ENCODE peak calls at places on chromosomes 2 and 18, in eight cellular contexts. D is GM12878, Z is suprapubic skin, T is prostate gland, K is stomach, L is H1, Q is HCT116, F is transverse colon. J is an unnamed sample.

GRCh38 chr2:96409543-96410184 is 74.1 kb downstream of the NCAPH start:
- DNase-seq in D (no peak), Z (no peak), T (peak; percentile 48), K (no peak), L (no peak), Q (no peak), F (no peak), J (no peak)

GRCh38 chr2:52745144-52745543 is 1022.5 kb upstream of the CHAC2 start:
- DNase-seq in D (no peak), Z (no peak), T (no peak), K (no peak), L (no peak), Q (no peak), F (no peak), J (no peak)

GRCh38 chr2:36965196-36965595 is 1.1 kb downstream of the STRN start:
- DNase-seq in D (no peak), Z (no peak), T (no peak), K (no peak), L (no peak), Q (no peak), F (no peak), J (no peak)

GRCh38 chr2:158042666-158043065 is 59.0 kb upstream of the UPP2 start:
- DNase-seq in D (no peak), Z (no peak), T (no peak), K (no peak), L (no peak), Q (no peak), F (no peak), J (no peak)

GRCh38 chr2:132557694-132558093 is 112.3 kb downstream of the LYPD1 start:
- DNase-seq in D (no peak), Z (no peak), T (no peak), K (no peak), L (no peak), Q (no peak), F (no peak), J (no peak)

GRCh38 chr2:190180313-190181065 is 118.0 kb upstream of the MSTN start:
- DNase-seq in D (no peak), Z (peak; percentile 83), T (peak; percentile 35), K (peak; percentile 57), L (peak; percentile 33), Q (peak; percentile 44), F (peak; percentile 82), J (peak; percentile 63)

GRCh38 chr2:5691659-5692529 is at the start of gene SOX11:
- DNase-seq in D (no peak), Z (no peak), T (no peak), K (no peak), L (peak; percentile 74), Q (no peak), F (peak; percentile 39), J (no peak)

GRCh38 chr2:207897541-207898353 is 127.6 kb downstream of the PLEKHM3 start:
- DNase-seq in D (no peak), Z (no peak), T (no peak), K (no peak), L (no peak), Q (no peak), F (no peak), J (no peak)

GRCh38 chr2:232604535-232604934 is 28.9 kb upstream of the EFHD1 start:
- DNase-seq in D (no peak), Z (no peak), T (no peak), K (no peak), L (no peak), Q (no peak), F (no peak), J (no peak)

GRCh38 chr2:64454316-64455030 is 511 bp downstream of the LGALSL start:
- DNase-seq in D (no peak), Z (no peak), T (peak; percentile 63), K (peak; percentile 65), L (no peak), Q (no peak), F (peak; percentile 66), J (peak; percentile 78)

GRCh38 chr18:5546660-5547059 is 2.9 kb upstream of the EPB41L3 start:
- DNase-seq in D (no peak), Z (no peak), T (no peak), K (no peak), L (no peak), Q (no peak), F (no peak), J (no peak)

GRCh38 chr18:22558945-22559385 is 141.2 kb upstream of the CTAGE1 start:
- DNase-seq in D (no peak), Z (no peak), T (peak; percentile 14), K (peak; percentile 47), L (no peak), Q (no peak), F (peak; percentile 47), J (no peak)

GRCh38 chr2:96116879-96117533 is 635 bp upstream of the ADRA2B start:
- DNase-seq in D (no peak), Z (no peak), T (peak; percentile 16), K (peak; percentile 65), L (no peak), Q (no peak), F (peak; percentile 62), J (peak; percentile 97)

GRCh38 chr2:237278593-237278992 is 135.4 kb downstream of the COL6A3 start:
- DNase-seq in D (no peak), Z (peak; percentile 92), T (no peak), K (no peak), L (no peak), Q (no peak), F (peak; percentile 37), J (no peak)

GRCh38 chr2:216713691-216714411 is 18.5 kb upstream of the IGFBP5 start:
- DNase-seq in D (no peak), Z (peak; percentile 88), T (peak; percentile 62), K (no peak), L (no peak), Q (no peak), F (no peak), J (no peak)

GRCh38 chr2:74991977-74992376 is 33.5 kb downstream of the POLE4 start:
- DNase-seq in D (no peak), Z (no peak), T (no peak), K (no peak), L (no peak), Q (no peak), F (no peak), J (no peak)

GRCh38 chr2:8219631-8220393 is 462.0 kb upstream of the ID2 start:
- DNase-seq in D (no peak), Z (no peak), T (no peak), K (no peak), L (no peak), Q (no peak), F (no peak), J (no peak)

GRCh38 chr2:240619506-240620148 is 5.7 kb upstream of the GPR35 start:
- DNase-seq in D (no peak), Z (peak; percentile 61), T (no peak), K (no peak), L (no peak), Q (no peak), F (no peak), J (no peak)

GRCh38 chr2:46299365-46300263 is 2.4 kb downstream of the EPAS1 start:
- DNase-seq in D (no peak), Z (peak; percentile 87), T (peak; percentile 66), K (peak; percentile 75), L (no peak), Q (no peak), F (peak; percentile 77), J (no peak)

GRCh38 chr2:182836451-182836850 is 30.0 kb downstream of the FRZB start:
- DNase-seq in D (no peak), Z (no peak), T (no peak), K (no peak), L (no peak), Q (no peak), F (no peak), J (no peak)

GRCh38 chr2:204234879-204235278 is 298.3 kb downstream of the ICOS start:
- DNase-seq in D (no peak), Z (no peak), T (no peak), K (no peak), L (no peak), Q (no peak), F (no peak), J (no peak)

GRCh38 chr2:8582850-8583399 is 98.9 kb upstream of the ID2 start:
- DNase-seq in D (no peak), Z (peak; percentile 71), T (no peak), K (peak; percentile 25), L (no peak), Q (no peak), F (no peak), J (no peak)

DNA sequence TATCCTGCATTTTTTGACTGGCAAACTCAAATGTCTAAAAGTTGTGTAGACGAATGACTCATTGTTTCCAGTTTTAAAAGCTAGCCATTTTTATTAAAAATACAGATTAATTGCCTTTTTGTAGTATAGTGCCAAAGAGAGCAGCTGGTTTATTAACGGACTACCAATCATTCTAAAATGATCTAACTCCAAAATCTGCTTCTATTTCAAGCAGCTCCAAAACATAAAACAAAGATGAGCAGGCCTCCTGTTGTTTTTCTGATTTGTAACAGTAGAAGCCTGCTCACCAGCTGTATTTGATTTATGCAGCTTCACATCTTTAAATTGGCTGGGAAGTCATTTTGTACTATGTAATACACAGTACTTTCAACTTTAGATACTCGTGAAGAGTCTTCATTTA is 171.8 kb downstream of the UBR3 start:
- DNase-seq in D (no peak), Z (no peak), T (no peak), K (no peak), L (no peak), Q (no peak), F (no peak), J (no peak)
- TF ChIP-seq POLR2A in D (no peak), Z (no peak), T (no peak), K (no peak), L (no peak), Q (no peak), F (no peak), J (no peak)

GRCh38 chr2:1504311-1504750 is 91.1 kb downstream of the TPO start:
- DNase-seq in D (no peak), Z (peak; percentile 45), T (no peak), K (no peak), L (no peak), Q (no peak), F (no peak), J (no peak)
- TF ChIP-seq POLR2AphosphoS5 in D (no peak), Z (no peak), T (no peak), K (no peak), L (no peak), Q (no peak), F (no peak), J (no peak)

GRCh38 chr2:26033769-26034596 is at the start of gene RAB10:
- DNase-seq in D (peak; percentile 98), Z (peak; percentile 98), T (peak; percentile 97), K (peak; percentile 100), L (peak; percentile 97), Q (peak; percentile 98), F (peak; percentile 100), J (peak; percentile 94)

GRCh38 chr2:26034597-26035067 is 748 bp downstream of the RAB10 start:
- DNase-seq in D (no peak), Z (no peak), T (peak; percentile 8), K (no peak), L (no peak), Q (no peak), F (no peak), J (no peak)

GRCh38 chr2:26035110-26035728 is 1.3 kb downstream of the RAB10 start:
- DNase-seq in D (no peak), Z (peak; percentile 15), T (no peak), K (no peak), L (no peak), Q (no peak), F (no peak), J (no peak)

GRCh38 chr2:26033270-26033768 is 565 bp upstream of the RAB10 start:
- DNase-seq in D (no peak), Z (peak; percentile 89), T (peak; percentile 72), K (peak; percentile 74), L (no peak), Q (peak; percentile 71), F (peak; percentile 88), J (no peak)
- TF ChIP-seq POLR2A in D (no peak), Z (no peak), T (no peak), K (no peak), L (no peak), Q (peak; percentile 33), F (peak; percentile 73), J (no peak)

GRCh38 chr18:62205824-62206223 is 18.8 kb downstream of the RELCH start:
- DNase-seq in D (no peak), Z (no peak), T (no peak), K (no peak), L (no peak), Q (no peak), F (no peak), J (no peak)
- TF ChIP-seq POLR2AphosphoS5 in D (no peak), Z (no peak), T (no peak), K (no peak), L (no peak), Q (no peak), F (no peak), J (no peak)

J was measured in GM12892.